ENCODE peak calls at places on chromosomes 3 and 15, in four cellular contexts. Y, O, E and L are unnamed samples.

GRCh38 chr15:83372434-83372873 is 74.7 kb upstream of the SH3GL3 start:
- DNase-seq in Y (no peak), O (no peak), E (no peak), L (no peak)

GRCh38 chr15:82810061-82810862 is 834 bp downstream of the WHAMM start:
- DNase-seq in Y (peak), O (peak), E (peak), L (peak)

GRCh38 chr3:157369712-157370447 is 66.8 kb upstream of the PTX3 start:
- DNase-seq in Y (no peak), O (peak), E (no peak), L (no peak)

GRCh38 chr15:73996939-73997338 is 2.4 kb downstream of the PML start:
- DNase-seq in Y (no peak), O (peak), E (no peak), L (no peak)

GRCh38 chr3:134640872-134641470 is 9.9 kb downstream of the KY start:
- DNase-seq in Y (no peak), O (peak), E (peak), L (no peak)

GRCh38 chr3:141928626-141929270 is 52.3 kb downstream of the ATP1B3 start:
- DNase-seq in Y (no peak), O (no peak), E (no peak), L (no peak)

GRCh38 chr3:45677045-45677436 is 12.2 kb upstream of the SACM1L start:
- DNase-seq in Y (no peak), O (peak), E (no peak), L (no peak)

GRCh38 chr3:160569874-160570273 is 4.5 kb upstream of the KPNA4 start:
- DNase-seq in Y (no peak), O (no peak), E (no peak), L (no peak)

GRCh38 chr3:195071916-195072820 is 198.8 kb downstream of the XXYLT1 start:
- DNase-seq in Y (no peak), O (no peak), E (no peak), L (no peak)